ENCODE peak calls at places on chromosomes 16 and 17, in nine cellular contexts. A, M, J, U, P, I, E, T and Y are unnamed samples.

GRCh38 chr17:65855245-65855644 is 293.8 kb upstream of the AXIN2 start:
- DNase-seq in A (no peak), M (no peak), J (peak), U (peak), P (no peak), I (peak), E (no peak), T (peak), Y (no peak)

GRCh38 chr17:48753794-48754499 is 25.4 kb upstream of the HOXB13 start:
- DNase-seq in A (peak), M (no peak), J (peak), U (no peak), P (no peak), I (no peak), E (no peak), T (no peak), Y (no peak)

GRCh38 chr16:389317-389716 is 7.5 kb upstream of the PGAP6 start:
- DNase-seq in A (no peak), M (no peak), J (no peak), U (no peak), P (no peak), I (no peak), E (no peak), T (no peak), Y (no peak)

GRCh38 chr16:11005611-11005975 is 61.2 kb downstream of the CLEC16A start:
- DNase-seq in A (no peak), M (no peak), J (peak), U (peak), P (no peak), I (no peak), E (no peak), T (no peak), Y (no peak)

GRCh38 chr17:39531252-39531651 is 70.0 kb downstream of the CDK12 start:
- DNase-seq in A (no peak), M (no peak), J (no peak), U (no peak), P (no peak), I (no peak), E (no peak), T (no peak), Y (no peak)

GRCh38 chr17:72850410-72850809 is 242.1 kb downstream of the SLC39A11 start:
- DNase-seq in A (no peak), M (no peak), J (peak), U (peak), P (no peak), I (no peak), E (no peak), T (no peak), Y (no peak)

GRCh38 chr16:63038563-63039131 is 1002.4 kb upstream of the CDH8 start:
- DNase-seq in A (no peak), M (no peak), J (no peak), U (no peak), P (no peak), I (no peak), E (no peak), T (no peak), Y (no peak)

GRCh38 chr16:77564791-77565390 is 130.1 kb upstream of the ADAMTS18 start:
- DNase-seq in A (no peak), M (no peak), J (peak), U (peak), P (no peak), I (no peak), E (no peak), T (no peak), Y (no peak)

GRCh38 chr16:86300746-86301480 is 209.4 kb upstream of the FOXF1 start:
- DNase-seq in A (no peak), M (no peak), J (peak), U (peak), P (peak), I (no peak), E (no peak), T (no peak), Y (no peak)

GRCh38 chr17:6187836-6188235 is 117.7 kb downstream of the WSCD1 start:
- DNase-seq in A (no peak), M (no peak), J (no peak), U (no peak), P (peak), I (no peak), E (no peak), T (no peak), Y (no peak)

GRCh38 chr17:80356231-80356856 is 58.6 kb upstream of the ENDOV start:
- DNase-seq in A (no peak), M (no peak), J (no peak), U (no peak), P (no peak), I (no peak), E (no peak), T (no peak), Y (no peak)

GRCh38 chr17:3911271-3912053 is 4.8 kb downstream of the P2RX1 start:
- DNase-seq in A (no peak), M (no peak), J (no peak), U (no peak), P (no peak), I (no peak), E (no peak), T (no peak), Y (no peak)

GRCh38 chr16:58421529-58421928 is 29.3 kb downstream of the GINS3 start:
- DNase-seq in A (no peak), M (no peak), J (peak), U (no peak), P (no peak), I (no peak), E (peak), T (no peak), Y (peak)

GRCh38 chr16:30697264-30698138 is 1.5 kb upstream of the SRCAP start:
- DNase-seq in A (no peak), M (no peak), J (no peak), U (peak), P (no peak), I (no peak), E (no peak), T (no peak), Y (no peak)

DNA sequence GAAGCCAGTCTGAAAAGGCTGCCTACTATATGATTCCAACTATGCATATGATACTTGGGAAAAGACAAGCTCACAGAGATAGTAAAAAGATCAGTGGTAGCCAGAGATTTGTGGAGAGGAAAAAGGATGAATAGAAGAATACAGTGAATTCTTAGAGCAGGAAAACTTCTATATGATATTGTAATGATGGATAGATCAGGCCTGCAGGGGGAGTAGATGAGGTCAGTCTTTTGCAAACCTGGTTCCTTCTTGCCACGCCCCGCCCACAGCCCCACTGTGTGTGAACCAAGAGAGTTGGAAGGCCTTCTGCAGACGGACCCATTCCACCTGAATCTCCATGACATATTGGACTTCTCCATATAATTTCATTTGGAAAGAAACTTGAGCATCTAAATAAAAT is 761 bp upstream of the CCL8 start:
- DNase-seq in A (no peak), M (no peak), J (no peak), U (no peak), P (no peak), I (peak), E (no peak), T (peak), Y (peak)
- TF ChIP-seq CTCF in A (no peak), M (no peak), J (no peak), U (no peak), P (no peak), I (no peak), E (no peak), T (no peak), Y (no peak)

GRCh38 chr16:79639576-79640311 is 39.2 kb upstream of the MAF start:
- DNase-seq in A (no peak), M (no peak), J (no peak), U (no peak), P (no peak), I (peak), E (no peak), T (no peak), Y (no peak)
- TF ChIP-seq CTCF in A (no peak), M (no peak), J (no peak), U (no peak), P (no peak), I (no peak), E (no peak), T (no peak), Y (no peak)

DNA sequence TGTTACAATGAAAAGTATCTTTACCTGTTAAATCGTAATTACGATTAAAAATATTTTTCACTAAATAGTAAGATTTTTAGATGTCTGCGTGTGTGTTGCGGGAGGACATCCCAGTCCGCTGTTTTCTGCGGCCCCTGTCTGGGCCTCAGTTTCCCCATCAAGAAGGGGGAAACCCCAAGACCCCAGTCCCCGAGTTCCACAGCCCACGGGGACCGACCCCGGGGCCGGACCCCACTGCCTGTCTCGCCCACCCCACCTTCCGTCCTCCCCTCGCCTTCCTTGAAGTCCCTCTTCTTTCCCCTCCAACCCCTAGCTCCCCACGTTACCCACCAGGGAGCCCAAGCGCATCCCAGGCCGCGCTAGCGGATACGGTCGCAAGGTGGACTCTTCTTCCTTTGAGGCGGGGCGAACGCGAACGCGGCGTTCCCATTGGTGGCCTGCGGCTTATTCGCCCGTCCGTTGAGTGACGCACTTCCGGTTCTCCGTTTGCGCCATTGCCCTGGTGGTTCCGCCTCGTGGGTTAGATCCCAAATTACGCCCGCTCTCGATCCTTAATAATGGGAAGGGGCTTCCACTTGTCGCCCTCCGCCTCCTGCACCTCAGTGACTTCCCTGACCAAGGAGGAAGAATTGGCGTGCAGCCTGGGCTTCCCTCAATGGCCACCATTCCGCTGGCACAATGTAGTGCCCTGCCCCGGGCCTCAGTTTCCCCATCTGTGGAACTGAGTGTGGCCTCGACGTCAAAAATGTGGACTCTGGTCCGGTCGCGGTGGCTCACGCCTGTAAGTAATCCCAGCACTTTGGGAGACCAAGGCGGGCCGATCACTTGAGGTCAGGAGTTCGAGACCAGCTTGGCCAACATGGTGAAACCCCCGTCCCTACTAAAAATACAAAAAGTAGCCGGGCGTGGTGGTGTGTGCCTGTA is at the start of gene NSMCE1:
- DNase-seq in A (peak), M (peak), J (peak), U (peak), P (peak), I (peak), E (peak), T (peak), Y (peak)
- TF ChIP-seq CTCF in A (no peak), M (peak), J (peak), U (peak), P (peak), I (peak), E (no peak), T (no peak), Y (peak)

DNA sequence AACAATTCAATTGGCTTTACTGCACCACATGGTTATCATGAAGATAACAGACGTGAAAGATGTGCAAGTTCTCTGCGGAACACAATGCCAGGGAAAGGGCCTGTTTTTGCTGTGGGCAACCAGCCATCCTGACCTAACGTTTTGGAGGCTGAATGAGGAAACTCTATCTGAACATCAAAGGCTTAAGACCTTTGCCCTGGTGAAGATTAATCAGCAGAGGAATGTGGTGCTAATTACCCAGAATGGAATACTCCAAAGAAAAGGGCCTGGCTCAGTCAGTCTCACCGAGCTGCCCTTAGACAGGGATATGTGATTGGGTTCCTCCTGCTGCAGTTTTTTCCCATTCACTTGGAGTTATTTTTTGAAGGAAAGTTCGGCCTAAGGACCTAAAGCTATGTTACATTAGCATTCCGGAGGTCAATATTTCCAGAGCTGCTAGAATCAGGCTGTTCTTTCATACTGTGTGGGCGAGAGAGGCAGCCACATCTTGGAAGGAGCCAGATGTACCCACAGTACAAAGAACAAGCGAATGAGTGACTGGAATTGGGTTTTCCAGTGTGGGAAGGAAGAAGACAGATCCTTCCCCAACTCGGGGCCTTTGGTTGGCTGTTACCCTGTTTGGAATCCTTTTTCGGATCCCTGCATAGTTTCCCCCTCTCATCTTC is 15.5 kb downstream of the ASIC2 start:
- DNase-seq in A (no peak), M (no peak), J (peak), U (no peak), P (no peak), I (no peak), E (no peak), T (no peak), Y (no peak)
- TF ChIP-seq CTCF in A (no peak), M (no peak), J (no peak), U (no peak), P (no peak), I (no peak), E (no peak), T (no peak), Y (no peak)

GRCh38 chr16:22188595-22189442 is 17.3 kb upstream of the EEF2K start:
- DNase-seq in A (peak), M (peak), J (peak), U (peak), P (peak), I (peak), E (peak), T (peak), Y (peak)

GRCh38 chr16:22184615-22184968 is 21.5 kb upstream of the EEF2K start:
- DNase-seq in A (no peak), M (no peak), J (no peak), U (no peak), P (no peak), I (no peak), E (no peak), T (no peak), Y (no peak)

GRCh38 chr16:22183901-22184614 is 21.8 kb downstream of the SDR42E2 start:
- DNase-seq in A (no peak), M (no peak), J (no peak), U (peak), P (no peak), I (no peak), E (no peak), T (no peak), Y (no peak)

GRCh38 chr16:22188267-22188594 is 17.8 kb upstream of the EEF2K start:
- DNase-seq in A (no peak), M (no peak), J (no peak), U (no peak), P (no peak), I (no peak), E (no peak), T (no peak), Y (no peak)

GRCh38 chr16:22186517-22186916 is 19.6 kb upstream of the EEF2K start:
- DNase-seq in A (no peak), M (no peak), J (no peak), U (no peak), P (no peak), I (no peak), E (no peak), T (no peak), Y (no peak)
- TF ChIP-seq CTCF in A (no peak), M (no peak), J (peak), U (peak), P (no peak), I (no peak), E (no peak), T (no peak), Y (no peak)